ENCODE peak calls at places on chromosomes 1 and 21, in nine cellular contexts. W is kidney, V is GM23338, S is lower lobe of right lung, L is HFF-Myc, C is kidney epithelial cell, Y is pancreas, B is ascending aorta, K is cardiac fibroblast. G is an unnamed sample.

GRCh38 chr21:38841472-38841871 is 35.7 kb downstream of the ETS2 start:
- DNase-seq in W (no peak), V (no peak), S (no peak), L (no peak), C (no peak), Y (no peak), B (no peak), K (peak), G (no peak)

GRCh38 chr21:37764696-37765095 is 151.6 kb downstream of the KCNJ6 start:
- DNase-seq in W (no peak), V (no peak), S (no peak), L (no peak), C (no peak), Y (no peak), B (no peak), K (no peak), G (no peak)

GRCh38 chr1:24896176-24896575 is 33.9 kb downstream of the RUNX3 start:
- DNase-seq in W (no peak), V (no peak), S (peak), L (no peak), C (no peak), Y (no peak), B (peak), K (no peak), G (no peak)

GRCh38 chr1:36988311-36988710 is 46.0 kb downstream of the GRIK3 start:
- DNase-seq in W (no peak), V (no peak), S (peak), L (no peak), C (no peak), Y (no peak), B (no peak), K (no peak), G (no peak)

GRCh38 chr1:205229916-205230700 is 2.4 kb downstream of the TMCC2 start:
- DNase-seq in W (no peak), V (no peak), S (no peak), L (no peak), C (no peak), Y (no peak), B (peak), K (no peak), G (no peak)

GRCh38 chr1:36411674-36412648 is 14.3 kb upstream of the LSM10 start:
- DNase-seq in W (no peak), V (peak), S (no peak), L (no peak), C (no peak), Y (no peak), B (no peak), K (peak), G (peak)

GRCh38 chr1:109499661-109500536 is 6.0 kb downstream of the CYB561D1 start:
- DNase-seq in W (no peak), V (peak), S (peak), L (no peak), C (peak), Y (peak), B (peak), K (peak), G (peak)

GRCh38 chr1:223718850-223719249 is 6.5 kb downstream of the CAPN2 start:
- DNase-seq in W (no peak), V (peak), S (no peak), L (no peak), C (no peak), Y (no peak), B (no peak), K (no peak), G (no peak)

GRCh38 chr21:42632771-42633690 is 20.4 kb upstream of the PDE9A start:
- DNase-seq in W (peak), V (no peak), S (peak), L (no peak), C (no peak), Y (no peak), B (no peak), K (no peak), G (no peak)

GRCh38 chr1:59967141-59967697 is 40.6 kb upstream of the CYP2J2 start:
- DNase-seq in W (no peak), V (no peak), S (no peak), L (no peak), C (peak), Y (no peak), B (no peak), K (no peak), G (no peak)

GRCh38 chr1:178417858-178418257 is 78.9 kb downstream of the CLEC20A start:
- DNase-seq in W (no peak), V (no peak), S (no peak), L (peak), C (peak), Y (no peak), B (no peak), K (peak), G (peak)

GRCh38 chr1:21027805-21028204 is 148.9 kb downstream of the EIF4G3 start:
- DNase-seq in W (no peak), V (no peak), S (no peak), L (no peak), C (no peak), Y (no peak), B (no peak), K (peak), G (no peak)

GRCh38 chr1:175150596-175151319 is 41.8 kb downstream of the KIAA0040 start:
- DNase-seq in W (no peak), V (peak), S (no peak), L (no peak), C (no peak), Y (no peak), B (no peak), K (peak), G (peak)

GRCh38 chr1:26618561-26618960 is 77.3 kb upstream of the ARID1A start:
- DNase-seq in W (no peak), V (peak), S (no peak), L (no peak), C (no peak), Y (no peak), B (peak), K (no peak), G (no peak)

GRCh38 chr1:235199441-235199840 is 38.4 kb upstream of the RBM34 start:
- DNase-seq in W (no peak), V (peak), S (no peak), L (peak), C (no peak), Y (no peak), B (no peak), K (peak), G (no peak)
- TF ChIP-seq CTCF in W (peak), V (peak), S (peak), L (peak), C (peak), Y (no peak), B (peak), K (peak), G (no peak)

GRCh38 chr1:44695671-44696070 is 21.2 kb downstream of the ARMH1 start:
- DNase-seq in W (no peak), V (no peak), S (no peak), L (no peak), C (no peak), Y (no peak), B (no peak), K (no peak), G (no peak)

GRCh38 chr1:44693900-44694299 is 19.4 kb downstream of the ARMH1 start:
- DNase-seq in W (no peak), V (no peak), S (no peak), L (no peak), C (no peak), Y (no peak), B (no peak), K (no peak), G (no peak)

GRCh38 chr1:44693159-44693558 is 18.6 kb downstream of the ARMH1 start:
- DNase-seq in W (no peak), V (no peak), S (no peak), L (no peak), C (no peak), Y (no peak), B (no peak), K (no peak), G (no peak)

GRCh38 chr1:44696789-44697188 is 22.3 kb downstream of the ARMH1 start:
- DNase-seq in W (peak), V (no peak), S (no peak), L (no peak), C (no peak), Y (no peak), B (no peak), K (no peak), G (no peak)

DNA sequence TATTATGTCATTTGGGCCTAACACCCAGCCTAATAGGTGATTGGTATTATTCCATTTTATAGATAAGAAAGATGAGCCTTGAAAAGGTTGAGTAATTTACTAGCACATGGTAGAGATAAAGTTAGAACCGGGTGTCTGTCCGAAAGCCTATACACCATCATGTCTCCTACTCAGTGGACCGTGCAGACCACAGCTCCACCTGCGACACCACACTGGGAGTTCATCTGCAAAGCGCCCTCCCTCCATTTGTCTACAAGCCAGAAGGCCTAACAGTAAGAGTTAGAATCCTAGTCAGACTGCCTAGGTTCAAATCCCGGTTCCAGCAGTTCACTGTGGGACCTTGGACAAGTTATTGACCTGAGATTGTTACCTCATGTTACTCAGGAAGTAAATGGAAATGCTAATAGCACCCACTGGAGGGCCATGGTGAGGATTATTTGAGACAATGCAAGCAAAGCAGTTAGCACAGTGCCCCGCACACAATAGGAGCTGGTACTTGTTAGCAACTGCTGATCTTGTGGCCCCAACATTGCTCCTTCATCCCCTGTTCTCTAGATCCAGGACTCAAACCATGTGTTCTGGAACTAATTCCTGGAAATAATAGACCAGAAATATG is 20.5 kb downstream of the ARMH1 start:
- DNase-seq in W (no peak), V (no peak), S (no peak), L (no peak), C (no peak), Y (no peak), B (no peak), K (no peak), G (no peak)
- TF ChIP-seq CTCF in W (no peak), V (no peak), S (no peak), L (no peak), C (no peak), Y (no peak), B (no peak), K (no peak), G (no peak)

GRCh38 chr1:97196825-97197516 is 475.4 kb downstream of the PTBP2 start:
- DNase-seq in W (no peak), V (no peak), S (no peak), L (no peak), C (no peak), Y (no peak), B (no peak), K (no peak), G (no peak)

GRCh38 chr1:97190326-97190725 is 468.7 kb downstream of the PTBP2 start:
- DNase-seq in W (no peak), V (no peak), S (no peak), L (no peak), C (peak), Y (no peak), B (no peak), K (peak), G (no peak)

DNA sequence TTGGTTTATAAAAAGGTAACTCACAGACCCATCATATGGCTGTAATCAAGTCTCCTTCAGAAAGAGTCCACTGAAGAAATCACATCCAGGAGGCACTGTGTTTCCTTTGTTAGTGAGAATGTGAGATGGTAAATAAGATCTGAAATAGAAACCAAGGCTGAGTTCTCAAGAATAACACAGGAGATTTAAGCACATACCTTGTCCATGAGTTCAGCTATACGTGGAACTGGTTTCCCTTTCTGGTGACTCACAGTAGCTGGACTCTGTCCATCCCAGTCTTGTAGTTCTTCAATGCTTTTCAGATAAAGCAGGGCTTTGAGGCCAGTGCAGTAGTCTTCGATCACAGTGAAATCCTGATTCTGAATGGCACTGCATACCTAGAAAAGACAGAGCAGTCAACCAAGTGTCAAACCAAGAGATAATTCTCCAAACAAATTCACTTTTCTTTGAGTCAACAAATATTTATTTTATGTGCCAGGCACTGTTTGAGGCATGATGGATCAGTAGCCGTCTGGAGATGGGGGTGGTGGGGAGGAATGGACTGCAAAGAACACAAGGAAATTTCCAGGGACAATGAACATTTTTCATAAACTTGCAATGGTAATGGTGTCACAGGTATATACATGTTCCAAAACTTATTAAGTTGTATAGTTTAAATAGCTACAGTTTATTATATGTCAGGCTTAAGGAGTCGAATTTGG is 471.4 kb downstream of the PTBP2 start:
- DNase-seq in W (no peak), V (no peak), S (no peak), L (peak), C (peak), Y (no peak), B (no peak), K (peak), G (peak)
- TF ChIP-seq CTCF in W (no peak), V (no peak), S (no peak), L (no peak), C (peak), Y (no peak), B (no peak), K (peak), G (no peak)

DNA sequence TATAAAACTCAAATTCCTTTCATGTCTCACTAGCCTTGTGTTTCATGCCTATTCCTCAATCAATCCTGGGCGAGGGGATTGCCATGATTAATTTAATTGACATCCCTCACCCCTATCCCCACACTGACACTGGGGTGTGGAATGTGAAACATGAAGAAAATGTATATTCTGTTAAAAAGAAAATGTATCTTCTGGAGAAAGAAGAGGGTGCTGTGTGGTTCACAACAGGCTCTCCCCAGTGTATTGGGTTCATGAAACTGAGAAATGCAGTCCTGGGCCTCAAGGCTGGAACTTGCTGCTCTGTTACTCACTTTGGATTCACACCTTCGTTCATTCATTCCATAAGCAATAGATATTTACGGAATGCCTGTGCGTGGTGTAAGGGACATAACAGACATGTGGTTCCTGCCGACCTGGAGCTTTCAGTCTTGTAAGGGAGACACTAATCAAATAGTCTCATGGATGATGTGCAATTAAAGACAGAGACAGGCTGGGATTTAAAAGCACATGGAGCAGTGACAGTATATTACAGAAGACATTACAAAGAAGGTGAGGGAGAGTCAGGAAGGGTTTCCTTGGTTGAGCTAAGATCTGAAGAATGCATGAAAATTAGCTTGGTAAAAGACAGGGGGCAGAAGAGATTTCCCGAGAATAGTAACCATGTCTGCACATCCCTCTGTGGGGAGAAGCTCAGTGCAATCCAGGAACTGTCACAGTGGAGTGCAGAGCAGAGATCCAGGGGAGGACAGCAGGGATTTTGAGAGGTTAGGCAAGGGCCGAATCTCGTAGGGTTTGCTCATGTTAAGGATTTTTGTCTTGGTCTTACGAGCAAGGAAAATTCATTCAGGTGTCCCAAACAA is 32.2 kb downstream of the SERTAD4 start:
- DNase-seq in W (no peak), V (peak), S (no peak), L (no peak), C (no peak), Y (no peak), B (no peak), K (peak), G (no peak)
- TF ChIP-seq CTCF in W (no peak), V (peak), S (no peak), L (peak), C (peak), Y (no peak), B (peak), K (no peak), G (no peak)

GRCh38 chr1:212713465-212714136 is 14.0 kb upstream of the BATF3 start:
- DNase-seq in W (no peak), V (no peak), S (no peak), L (no peak), C (no peak), Y (no peak), B (no peak), K (no peak), G (no peak)

GRCh38 chr1:212722270-212722945 is 22.8 kb upstream of the BATF3 start:
- DNase-seq in W (no peak), V (no peak), S (no peak), L (no peak), C (no peak), Y (no peak), B (no peak), K (no peak), G (no peak)

GRCh38 chr1:212721388-212722247 is 22.0 kb upstream of the BATF3 start:
- DNase-seq in W (no peak), V (no peak), S (no peak), L (peak), C (peak), Y (no peak), B (no peak), K (peak), G (peak)

GRCh38 chr1:212719633-212720032 is 20.0 kb upstream of the BATF3 start:
- DNase-seq in W (no peak), V (no peak), S (no peak), L (no peak), C (no peak), Y (no peak), B (no peak), K (no peak), G (no peak)

DNA sequence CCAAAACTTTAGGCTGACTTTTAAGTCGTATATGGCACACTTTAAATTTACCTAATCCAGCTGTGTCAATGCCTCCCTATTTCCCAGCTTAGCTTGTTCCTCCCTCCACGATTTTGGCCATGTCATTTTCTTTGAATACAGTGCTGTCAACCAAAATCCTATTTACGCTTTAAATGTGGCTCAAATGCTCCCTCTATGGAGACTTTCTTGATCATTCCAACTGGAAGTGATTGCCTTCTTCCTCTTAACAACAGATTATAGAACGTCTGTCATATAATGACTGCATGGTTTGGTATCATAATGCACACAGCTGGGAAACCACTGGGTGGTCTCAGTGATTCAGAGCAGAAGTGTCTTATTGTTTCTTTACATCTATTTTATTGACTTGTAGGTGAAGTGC is 18.9 kb upstream of the BATF3 start:
- DNase-seq in W (no peak), V (peak), S (no peak), L (no peak), C (no peak), Y (no peak), B (no peak), K (peak), G (no peak)
- TF ChIP-seq CTCF in W (peak), V (peak), S (no peak), L (peak), C (no peak), Y (no peak), B (no peak), K (peak), G (no peak)

GRCh38 chr1:214331827-214332423 is 51.0 kb downstream of the SMYD2 start:
- DNase-seq in W (no peak), V (peak), S (no peak), L (no peak), C (no peak), Y (peak), B (no peak), K (peak), G (peak)
- TF ChIP-seq CTCF in W (peak), V (peak), S (peak), L (peak), C (peak), Y (peak), B (peak), K (peak), G (peak)

GRCh38 chr1:11272842-11273594 is at the start of gene UBIAD1:
- DNase-seq in W (peak), V (peak), S (peak), L (peak), C (peak), Y (peak), B (peak), K (peak), G (peak)

GRCh38 chr1:11273595-11274234 is 717 bp downstream of the UBIAD1 start:
- DNase-seq in W (no peak), V (no peak), S (no peak), L (no peak), C (no peak), Y (no peak), B (no peak), K (no peak), G (no peak)

GRCh38 chr1:11272544-11272841 is 505 bp upstream of the UBIAD1 start:
- DNase-seq in W (no peak), V (no peak), S (no peak), L (no peak), C (no peak), Y (no peak), B (no peak), K (no peak), G (no peak)
- TF ChIP-seq CTCF in W (no peak), V (no peak), S (peak), L (no peak), C (no peak), Y (no peak), B (no peak), K (no peak), G (no peak)

DNA sequence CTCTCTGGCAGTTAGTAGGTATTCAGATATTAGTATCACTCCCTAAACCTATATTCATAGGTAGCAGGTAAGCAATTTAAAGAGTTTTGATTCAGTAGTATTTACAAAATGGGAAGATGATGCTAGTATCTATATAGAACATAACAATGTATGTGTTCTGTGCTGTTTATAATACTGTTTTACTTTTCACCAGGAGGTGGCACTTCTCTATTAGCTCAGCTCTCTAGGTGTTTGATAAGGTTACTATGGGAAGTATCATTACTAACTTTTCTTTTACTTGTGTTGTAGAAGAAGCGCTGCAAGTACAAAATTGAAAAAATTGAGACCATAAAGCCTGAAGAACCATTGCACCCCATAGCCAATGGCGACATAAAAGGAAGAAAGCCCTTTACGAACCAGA is 49.4 kb upstream of the FASLG start:
- DNase-seq in W (no peak), V (peak), S (no peak), L (no peak), C (no peak), Y (no peak), B (no peak), K (peak), G (no peak)
- TF ChIP-seq CTCF in W (no peak), V (no peak), S (peak), L (no peak), C (peak), Y (no peak), B (no peak), K (peak), G (peak)

G was measured in Calu3.